ENCODE peak calls at places on chromosomes 7 and 10, in four cellular contexts. I, K, Y and C are unnamed samples.

GRCh38 chr10:111299037-111299436 is 222.2 kb downstream of the ADRA2A start:
- DNase-seq in I (no peak), K (no peak), Y (no peak), C (no peak)

GRCh38 chr7:155291045-155291530 is 6.6 kb upstream of the INSIG1 start:
- DNase-seq in K (no peak), I (peak; percentile 80), Y (peak; percentile 10), C (no peak)

GRCh38 chr7:39554583-39555140 is 11.5 kb upstream of the YAE1 start:
- DNase-seq in I (no peak), K (no peak), Y (no peak), C (no peak)

GRCh38 chr10:50605280-50606270 is 18.2 kb downstream of the SGMS1 start:
- DNase-seq in Y (no peak), I (peak; percentile 88), K (no peak), C (no peak)

GRCh38 chr10:94205370-94205930 is 157.3 kb downstream of the NOC3L start:
- DNase-seq in Y (no peak), I (no peak), K (no peak), C (no peak)

GRCh38 chr10:57579926-57580325 is 687.8 kb downstream of the IPMK start:
- DNase-seq in Y (no peak), I (peak; percentile 30), K (peak; percentile 9), C (no peak)

GRCh38 chr7:25314094-25314708 is 85.9 kb upstream of the NPVF start:
- DNase-seq in Y (no peak), I (no peak), K (no peak), C (no peak)

GRCh38 chr7:2198206-2198605 is 34.5 kb downstream of the MAD1L1 start:
- DNase-seq in I (no peak), Y (no peak), K (peak; percentile 66), C (no peak)

GRCh38 chr10:21523557-21524008 is 1.9 kb downstream of the SKIDA1 start:
- DNase-seq in I (no peak), Y (no peak), K (no peak), C (no peak)

GRCh38 chr10:30882281-30882680 is 149.4 kb downstream of the ZNF438 start:
- DNase-seq in K (no peak), Y (no peak), I (no peak), C (no peak)

GRCh38 chr7:64630496-64630895 is 35.4 kb upstream of the ZNF107 start:
- DNase-seq in Y (no peak), I (no peak), K (no peak), C (no peak)

GRCh38 chr7:98085674-98086073 is 21.0 kb upstream of the LMTK2 start:
- DNase-seq in I (no peak), K (no peak), Y (no peak), C (no peak)

GRCh38 chr7:19026888-19027287 is 90.5 kb downstream of the TWIST1 start:
- DNase-seq in I (peak; percentile 26), Y (no peak), K (no peak), C (no peak)

GRCh38 chr10:128632694-128633093 is 506.5 kb upstream of the MKI67 start:
- DNase-seq in I (no peak), Y (no peak), K (no peak), C (peak; percentile 52)

GRCh38 chr7:101166909-101167644 is 1.7 kb upstream of the VGF start:
- DNase-seq in Y (no peak), I (peak; percentile 72), K (no peak), C (no peak)

GRCh38 chr10:100501423-100501822 is 18.2 kb downstream of the SEC31B start:
- DNase-seq in I (peak; percentile 24), K (no peak), Y (no peak), C (no peak)

GRCh38 chr7:139230484-139230773 is 608 bp upstream of the UBN2 start:
- DNase-seq in I (no peak), Y (no peak), K (no peak), C (no peak)

GRCh38 chr7:28474267-28474618 is 61.9 kb downstream of the CREB5 start:
- DNase-seq in I (no peak), K (no peak), Y (no peak), C (no peak)

GRCh38 chr7:138074121-138074520 is 2.1 kb upstream of the AKR1D1 start:
- DNase-seq in I (no peak), K (no peak), Y (no peak), C (no peak)

GRCh38 chr7:27030393-27031001 is 65.3 kb downstream of the HOXA1 start:
- DNase-seq in I (no peak), Y (no peak), K (no peak), C (no peak)

GRCh38 chr7:6705959-6706665 is 635 bp downstream of the ZNF12 start:
- DNase-seq in Y (peak; percentile 8), K (no peak), I (peak; percentile 18), C (peak; percentile 83)

GRCh38 chr7:2046581-2047271 is 186.0 kb downstream of the MAD1L1 start:
- DNase-seq in K (no peak), I (no peak), Y (no peak), C (peak; percentile 62)

GRCh38 chr7:1566687-1567081 is 3.1 kb downstream of the PSMG3 start:
- DNase-seq in Y (no peak), K (no peak), I (no peak), C (no peak)

GRCh38 chr10:69043931-69044531 is 43.9 kb upstream of the SRGN start:
- DNase-seq in Y (no peak), K (no peak), I (no peak), C (peak; percentile 24)

GRCh38 chr7:20244334-20244733 is 27.1 kb upstream of the MACC1 start:
- DNase-seq in Y (no peak), K (no peak), I (no peak), C (no peak)

GRCh38 chr10:63369711-63370110 is 96.1 kb downstream of the JMJD1C start:
- DNase-seq in Y (no peak), I (no peak), K (no peak), C (no peak)

GRCh38 chr10:35211390-35211789 is 84.7 kb downstream of the CREM start:
- DNase-seq in I (no peak), K (no peak), Y (no peak), C (no peak)

GRCh38 chr7:32381024-32381601 is 109.1 kb downstream of the LSM5 start:
- DNase-seq in I (no peak), Y (no peak), K (no peak), C (no peak)

GRCh38 chr10:88065384-88066049 is 202.1 kb downstream of the PTEN start:
- DNase-seq in Y (peak; percentile 34), I (no peak), K (no peak), C (no peak)

GRCh38 chr7:128888039-128888755 is 22.3 kb downstream of the KCP start:
- DNase-seq in I (no peak), Y (no peak), K (no peak), C (peak; percentile 1)

GRCh38 chr7:98051118-98051744 is 55.4 kb upstream of the LMTK2 start:
- DNase-seq in I (no peak), Y (peak; percentile 58), K (no peak), C (no peak)

GRCh38 chr7:94436018-94436604 is 41.4 kb downstream of the COL1A2 start:
- DNase-seq in K (peak; percentile 63), I (peak; percentile 53), Y (peak; percentile 38), C (no peak)

GRCh38 chr10:82625497-82626151 is 750.6 kb downstream of the NRG3 start:
- DNase-seq in K (no peak), I (no peak), Y (no peak), C (no peak)

GRCh38 chr10:79028056-79028430 is 40.7 kb upstream of the ZMIZ1 start:
- DNase-seq in K (no peak), Y (no peak), I (no peak), C (peak; percentile 63)

GRCh38 chr7:151366872-151367207 is 25.2 kb downstream of the NUB1 start:
- DNase-seq in K (no peak), I (no peak), Y (no peak), C (peak; percentile 26)

GRCh38 chr10:132588301-132589013 is 50.9 kb downstream of the INPP5A start:
- DNase-seq in K (no peak), Y (peak; percentile 37), I (no peak), C (no peak)